ENCODE peak calls at places on chromosomes 6 and 20, in four cellular contexts. One of them, this sample, is unnamed.

GRCh38 chr6:11659757-11660156 is 118.8 kb downstream of the ADTRP start:
- DNase-seq in thoracic aorta: no peak
- DNase-seq in psoas muscle: no peak
- DNase-seq in choroid plexus epithelial cell: no peak
- DNase-seq in this sample: no peak

GRCh38 chr6:151388997-151389639 is 2.2 kb downstream of the ZBTB2 start:
- DNase-seq in psoas muscle: no peak
- DNase-seq in choroid plexus epithelial cell: no peak
- DNase-seq in thoracic aorta: no peak
- DNase-seq in this sample: no peak

GRCh38 chr6:467671-468082 is 76.1 kb downstream of the IRF4 start:
- DNase-seq in thoracic aorta: no peak
- DNase-seq in psoas muscle: no peak
- DNase-seq in choroid plexus epithelial cell: no peak
- DNase-seq in this sample: no peak

GRCh38 chr20:23028377-23028776 is 6.7 kb upstream of the SSTR4 start:
- DNase-seq in choroid plexus epithelial cell: no peak
- DNase-seq in psoas muscle: no peak
- DNase-seq in thoracic aorta: no peak
- DNase-seq in this sample: no peak

GRCh38 chr20:10219452-10219791 is 792 bp downstream of the SNAP25 start:
- DNase-seq in thoracic aorta: peak
- DNase-seq in choroid plexus epithelial cell: peak
- DNase-seq in psoas muscle: peak
- DNase-seq in this sample: peak

GRCh38 chr6:33112148-33112547 is 36.4 kb downstream of the HLA-DPB1 start:
- DNase-seq in psoas muscle: no peak
- DNase-seq in choroid plexus epithelial cell: peak
- DNase-seq in thoracic aorta: no peak
- DNase-seq in this sample: no peak

GRCh38 chr20:22004946-22005345 is 299.5 kb downstream of the PAX1 start:
- DNase-seq in choroid plexus epithelial cell: peak
- DNase-seq in thoracic aorta: no peak
- DNase-seq in psoas muscle: no peak
- DNase-seq in this sample: no peak

GRCh38 chr6:12516070-12516469 is 200.5 kb upstream of the PHACTR1 start:
- DNase-seq in thoracic aorta: no peak
- DNase-seq in psoas muscle: no peak
- DNase-seq in choroid plexus epithelial cell: peak
- DNase-seq in this sample: no peak

GRCh38 chr6:134065706-134066105 is 13.3 kb upstream of the SLC2A12 start:
- DNase-seq in thoracic aorta: no peak
- DNase-seq in choroid plexus epithelial cell: peak
- DNase-seq in psoas muscle: no peak
- DNase-seq in this sample: no peak
- TF ChIP-seq CTCF in thoracic aorta: peak
- TF ChIP-seq CTCF in choroid plexus epithelial cell: peak
- TF ChIP-seq CTCF in psoas muscle: peak
- TF ChIP-seq CTCF in this sample: no peak

DNA sequence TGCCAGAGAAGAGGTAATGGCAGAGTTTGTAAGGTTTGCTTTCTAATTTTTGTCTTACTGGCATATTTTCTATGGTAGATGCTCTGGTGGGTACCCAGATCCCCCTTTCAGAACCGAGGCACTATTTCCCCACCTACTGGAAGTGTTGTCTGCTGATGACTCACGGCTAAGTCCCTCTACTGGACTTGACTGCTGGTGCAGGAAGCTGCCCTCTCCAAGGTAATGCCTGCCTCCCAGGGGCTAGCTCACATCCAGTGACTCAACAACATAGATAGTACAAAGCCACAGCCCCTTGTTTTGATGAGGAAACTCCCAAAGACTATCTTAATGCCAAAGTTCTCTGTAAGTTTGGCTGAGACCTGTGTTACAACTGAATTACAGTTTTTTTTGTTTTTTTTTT is 285.4 kb upstream of the FLRT3 start:
- DNase-seq in choroid plexus epithelial cell: peak
- DNase-seq in thoracic aorta: no peak
- DNase-seq in psoas muscle: no peak
- DNase-seq in this sample: no peak
- TF ChIP-seq CTCF in choroid plexus epithelial cell: peak
- TF ChIP-seq CTCF in thoracic aorta: no peak
- TF ChIP-seq CTCF in psoas muscle: no peak
- TF ChIP-seq CTCF in this sample: no peak

DNA sequence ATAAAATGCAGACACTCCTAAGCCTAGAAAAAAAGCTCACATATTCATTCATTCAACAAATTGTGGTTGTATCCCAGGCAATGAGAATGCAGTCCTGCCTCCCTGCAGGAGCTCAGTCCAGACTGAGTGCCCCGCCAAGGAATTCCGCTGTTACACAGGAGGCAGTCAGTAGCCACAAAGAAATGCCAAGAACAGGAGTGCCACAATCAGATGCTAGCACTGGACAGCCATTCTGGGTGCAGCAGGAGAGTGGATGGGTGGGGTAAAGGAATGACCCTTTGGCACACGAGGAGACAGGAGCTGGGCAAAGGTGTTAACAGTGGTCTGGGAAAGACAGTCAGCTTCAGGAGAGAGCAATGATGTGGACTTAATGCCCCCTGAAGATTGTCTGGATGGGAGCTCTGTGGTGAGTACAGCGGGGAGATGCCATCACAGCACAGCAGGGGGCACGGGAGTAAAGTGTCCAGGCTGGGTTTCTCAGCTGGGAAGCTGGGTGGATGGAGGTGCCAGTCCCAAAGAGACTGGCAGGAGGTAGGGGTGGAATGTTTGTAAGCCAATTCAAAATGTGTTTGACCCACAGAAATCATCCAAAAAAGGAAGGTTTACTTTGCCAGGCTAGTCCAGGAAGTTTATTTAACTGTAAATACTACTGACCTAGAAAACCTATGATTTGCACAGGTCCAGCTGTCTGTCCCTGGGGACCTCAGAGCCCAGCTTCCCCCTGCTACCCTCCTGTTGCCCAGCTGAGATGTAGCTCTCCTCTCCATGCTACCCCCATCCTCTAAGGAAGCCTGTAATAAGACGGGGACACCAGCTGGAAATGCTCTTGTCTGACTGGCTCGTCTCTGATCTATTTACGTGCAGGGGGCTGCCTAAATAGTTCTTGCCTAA is 84.1 kb downstream of the SLC23A2 start:
- DNase-seq in psoas muscle: no peak
- DNase-seq in thoracic aorta: no peak
- DNase-seq in choroid plexus epithelial cell: peak
- DNase-seq in this sample: no peak
- TF ChIP-seq CTCF in psoas muscle: no peak
- TF ChIP-seq CTCF in thoracic aorta: peak
- TF ChIP-seq CTCF in choroid plexus epithelial cell: no peak
- TF ChIP-seq CTCF in this sample: no peak

DNA sequence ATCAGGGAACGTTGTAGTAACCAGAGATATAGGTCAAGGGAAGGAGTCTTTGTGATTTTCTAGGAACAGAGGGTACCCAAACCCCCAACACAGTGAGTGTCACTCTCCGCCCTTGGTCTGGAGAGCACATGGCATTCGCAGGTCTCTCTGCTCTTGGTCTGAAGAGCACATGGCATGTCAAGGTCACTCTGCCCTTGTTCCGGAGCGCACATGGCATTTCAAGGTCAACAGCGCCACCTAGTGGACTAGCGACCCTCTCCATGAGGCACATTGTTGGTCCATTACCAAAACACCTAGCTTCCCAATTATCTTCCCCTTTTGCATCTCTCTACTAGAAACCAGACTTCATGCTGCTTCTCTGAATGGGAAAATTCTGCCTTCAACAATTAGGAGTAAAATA is 260.0 kb downstream of the C6orf118 start:
- DNase-seq in thoracic aorta: no peak
- DNase-seq in psoas muscle: peak
- DNase-seq in choroid plexus epithelial cell: peak
- DNase-seq in this sample: no peak
- TF ChIP-seq CTCF in thoracic aorta: no peak
- TF ChIP-seq CTCF in psoas muscle: peak
- TF ChIP-seq CTCF in choroid plexus epithelial cell: peak
- TF ChIP-seq CTCF in this sample: no peak

DNA sequence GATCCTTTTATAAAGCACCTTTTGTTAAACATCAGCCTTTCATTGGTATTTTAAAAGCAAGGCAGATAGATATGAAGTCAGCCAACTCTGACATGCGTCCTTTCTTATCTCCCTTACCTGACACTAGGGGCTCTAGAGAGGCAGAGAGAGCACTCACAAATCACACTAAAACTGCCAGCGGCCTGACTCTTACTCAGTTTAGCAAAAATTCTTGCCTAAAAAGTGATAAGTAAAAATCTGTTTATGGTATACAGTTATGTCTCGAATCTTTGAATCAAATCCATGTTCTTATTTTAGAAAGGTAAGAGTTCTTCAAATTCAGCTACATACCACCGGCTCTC is 10.4 kb upstream of the TDRD6 start:
- DNase-seq in choroid plexus epithelial cell: peak
- DNase-seq in psoas muscle: no peak
- DNase-seq in thoracic aorta: no peak
- DNase-seq in this sample: no peak
- TF ChIP-seq CTCF in choroid plexus epithelial cell: peak
- TF ChIP-seq CTCF in psoas muscle: no peak
- TF ChIP-seq CTCF in thoracic aorta: no peak
- TF ChIP-seq CTCF in this sample: no peak

GRCh38 chr6:167396068-167396658 is 71.3 kb downstream of the TTLL2 start:
- DNase-seq in psoas muscle: no peak
- DNase-seq in thoracic aorta: no peak
- DNase-seq in choroid plexus epithelial cell: no peak
- DNase-seq in this sample: no peak

GRCh38 chr6:167396659-167397490 is 72.0 kb downstream of the TTLL2 start:
- DNase-seq in psoas muscle: no peak
- DNase-seq in thoracic aorta: no peak
- DNase-seq in choroid plexus epithelial cell: no peak
- DNase-seq in this sample: no peak

GRCh38 chr6:167398214-167399050 is 73.5 kb downstream of the TTLL2 start:
- DNase-seq in thoracic aorta: no peak
- DNase-seq in choroid plexus epithelial cell: no peak
- DNase-seq in psoas muscle: no peak
- DNase-seq in this sample: no peak

GRCh38 chr6:167399051-167399387 is 74.1 kb downstream of the TTLL2 start:
- DNase-seq in thoracic aorta: no peak
- DNase-seq in choroid plexus epithelial cell: no peak
- DNase-seq in psoas muscle: no peak
- DNase-seq in this sample: no peak

DNA sequence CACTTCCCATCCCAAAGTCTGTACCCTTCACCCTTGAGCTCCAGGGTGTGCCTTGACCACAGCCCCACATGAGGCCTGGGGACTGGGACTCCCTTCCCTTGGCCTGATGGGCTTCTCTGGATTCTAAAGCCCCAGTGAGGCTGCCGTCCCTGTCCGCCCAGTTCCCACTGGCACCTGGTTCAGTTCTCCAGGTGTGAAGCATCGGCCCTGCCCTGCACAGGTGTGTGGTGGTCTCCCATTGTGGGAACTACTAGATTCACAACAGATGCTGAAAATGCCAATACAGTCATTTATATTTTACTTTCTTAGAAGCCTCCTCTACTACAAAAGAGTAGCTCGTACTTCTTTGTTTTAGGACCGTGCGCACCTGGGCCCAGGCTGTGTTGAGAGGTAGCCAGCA is 72.8 kb downstream of the TTLL2 start:
- DNase-seq in thoracic aorta: no peak
- DNase-seq in choroid plexus epithelial cell: no peak
- DNase-seq in psoas muscle: no peak
- DNase-seq in this sample: no peak
- TF ChIP-seq CTCF in thoracic aorta: no peak
- TF ChIP-seq CTCF in choroid plexus epithelial cell: no peak
- TF ChIP-seq CTCF in psoas muscle: no peak
- TF ChIP-seq CTCF in this sample: no peak

GRCh38 chr6:50091641-50092040 is 41.9 kb upstream of the DEFB112 start:
- DNase-seq in thoracic aorta: no peak
- DNase-seq in psoas muscle: no peak
- DNase-seq in choroid plexus epithelial cell: no peak
- DNase-seq in this sample: no peak

GRCh38 chr6:50093116-50093937 is 43.6 kb upstream of the DEFB112 start:
- DNase-seq in choroid plexus epithelial cell: no peak
- DNase-seq in thoracic aorta: no peak
- DNase-seq in psoas muscle: no peak
- DNase-seq in this sample: no peak

GRCh38 chr6:50087231-50087954 is 37.7 kb upstream of the DEFB112 start:
- DNase-seq in choroid plexus epithelial cell: peak
- DNase-seq in psoas muscle: no peak
- DNase-seq in thoracic aorta: no peak
- DNase-seq in this sample: no peak
- TF ChIP-seq CTCF in choroid plexus epithelial cell: no peak
- TF ChIP-seq CTCF in psoas muscle: no peak
- TF ChIP-seq CTCF in thoracic aorta: no peak
- TF ChIP-seq CTCF in this sample: no peak

GRCh38 chr20:50558483-50558925 is 48.3 kb downstream of the PTPN1 start:
- DNase-seq in psoas muscle: no peak
- DNase-seq in choroid plexus epithelial cell: peak
- DNase-seq in thoracic aorta: no peak
- DNase-seq in this sample: no peak
- TF ChIP-seq CTCF in psoas muscle: no peak
- TF ChIP-seq CTCF in choroid plexus epithelial cell: no peak
- TF ChIP-seq CTCF in thoracic aorta: no peak
- TF ChIP-seq CTCF in this sample: no peak